ENCODE peak calls at places on chromosomes 4 and X, in eight cellular contexts. One of them, this sample, is unnamed.
A peak's percentile ranks its signal among the peaks of the same experiment; 100 is the strongest.

GRCh38 chr4:94621491-94622080 is 136.2 kb upstream of the BMPR1B start:
- DNase-seq in dorsolateral prefrontal cortex: no peak
- DNase-seq in stomach: no peak
- DNase-seq in H9: no peak
- DNase-seq in progenitor cell of endocrine pancreas: no peak
- DNase-seq in K562: peak; percentile 36
- DNase-seq in epithelial cell of esophagus: peak; percentile 58
- DNase-seq in heart right ventricle: no peak
- DNase-seq in this sample: no peak

GRCh38 chrX:118520206-118520857 is 24.7 kb downstream of the DOCK11 start:
- DNase-seq in dorsolateral prefrontal cortex: no peak
- DNase-seq in stomach: no peak
- DNase-seq in H9: no peak
- DNase-seq in progenitor cell of endocrine pancreas: no peak
- DNase-seq in K562: no peak
- DNase-seq in epithelial cell of esophagus: peak; percentile 40
- DNase-seq in heart right ventricle: no peak
- DNase-seq in this sample: no peak

GRCh38 chr4:3416270-3416669 is 25.5 kb upstream of the HGFAC start:
- DNase-seq in dorsolateral prefrontal cortex: peak; percentile 10
- DNase-seq in stomach: no peak
- DNase-seq in H9: peak; percentile 20
- DNase-seq in progenitor cell of endocrine pancreas: no peak
- DNase-seq in K562: no peak
- DNase-seq in epithelial cell of esophagus: no peak
- DNase-seq in heart right ventricle: no peak
- DNase-seq in this sample: no peak

GRCh38 chr4:87188063-87188462 is 32.4 kb downstream of the KLHL8 start:
- DNase-seq in dorsolateral prefrontal cortex: no peak
- DNase-seq in stomach: no peak
- DNase-seq in H9: no peak
- DNase-seq in progenitor cell of endocrine pancreas: no peak
- DNase-seq in K562: no peak
- DNase-seq in epithelial cell of esophagus: peak; percentile 5
- DNase-seq in heart right ventricle: no peak
- DNase-seq in this sample: no peak

GRCh38 chrX:9498236-9498635 is 33.4 kb downstream of the TBL1X start:
- DNase-seq in dorsolateral prefrontal cortex: no peak
- DNase-seq in stomach: no peak
- DNase-seq in H9: no peak
- DNase-seq in progenitor cell of endocrine pancreas: no peak
- DNase-seq in K562: no peak
- DNase-seq in epithelial cell of esophagus: peak; percentile 54
- DNase-seq in heart right ventricle: no peak
- DNase-seq in this sample: no peak

GRCh38 chr4:94507708-94508107 is 56.0 kb downstream of the PDLIM5 start:
- DNase-seq in dorsolateral prefrontal cortex: no peak
- DNase-seq in stomach: no peak
- DNase-seq in H9: no peak
- DNase-seq in progenitor cell of endocrine pancreas: no peak
- DNase-seq in K562: peak; percentile 43
- DNase-seq in epithelial cell of esophagus: peak; percentile 91
- DNase-seq in heart right ventricle: no peak
- DNase-seq in this sample: no peak

GRCh38 chr4:189785257-189785656 is 155.4 kb upstream of the FRG1 start:
- DNase-seq in dorsolateral prefrontal cortex: no peak
- DNase-seq in stomach: no peak
- DNase-seq in H9: peak; percentile 68
- DNase-seq in progenitor cell of endocrine pancreas: no peak
- DNase-seq in K562: no peak
- DNase-seq in epithelial cell of esophagus: no peak
- DNase-seq in heart right ventricle: no peak
- DNase-seq in this sample: no peak

GRCh38 chrX:144849141-144849540 is 398.2 kb upstream of the SPANXN1 start:
- DNase-seq in dorsolateral prefrontal cortex: no peak
- DNase-seq in stomach: no peak
- DNase-seq in H9: no peak
- DNase-seq in progenitor cell of endocrine pancreas: no peak
- DNase-seq in K562: no peak
- DNase-seq in epithelial cell of esophagus: no peak
- DNase-seq in heart right ventricle: no peak
- DNase-seq in this sample: no peak

GRCh38 chrX:9897761-9898161 is 69.4 kb upstream of the CLDN34 start:
- DNase-seq in dorsolateral prefrontal cortex: no peak
- DNase-seq in stomach: peak; percentile 5
- DNase-seq in H9: no peak
- DNase-seq in progenitor cell of endocrine pancreas: no peak
- DNase-seq in K562: no peak
- DNase-seq in epithelial cell of esophagus: no peak
- DNase-seq in heart right ventricle: no peak
- DNase-seq in this sample: no peak

GRCh38 chr4:115090483-115091075 is 22.8 kb downstream of the NDST4 start:
- DNase-seq in dorsolateral prefrontal cortex: no peak
- DNase-seq in stomach: no peak
- DNase-seq in H9: no peak
- DNase-seq in progenitor cell of endocrine pancreas: no peak
- DNase-seq in K562: peak; percentile 5
- DNase-seq in epithelial cell of esophagus: peak; percentile 42
- DNase-seq in heart right ventricle: no peak
- DNase-seq in this sample: no peak

GRCh38 chr4:187065836-187066235 is 342.2 kb upstream of the FAT1 start:
- DNase-seq in dorsolateral prefrontal cortex: no peak
- DNase-seq in stomach: no peak
- DNase-seq in H9: no peak
- DNase-seq in progenitor cell of endocrine pancreas: no peak
- DNase-seq in K562: no peak
- DNase-seq in epithelial cell of esophagus: no peak
- DNase-seq in heart right ventricle: no peak
- DNase-seq in this sample: no peak

GRCh38 chr4:187065396-187065795 is 341.7 kb upstream of the FAT1 start:
- DNase-seq in dorsolateral prefrontal cortex: no peak
- DNase-seq in stomach: no peak
- DNase-seq in H9: no peak
- DNase-seq in progenitor cell of endocrine pancreas: no peak
- DNase-seq in K562: no peak
- DNase-seq in epithelial cell of esophagus: no peak
- DNase-seq in heart right ventricle: no peak
- DNase-seq in this sample: no peak

GRCh38 chr4:187063251-187063650 is 339.6 kb upstream of the FAT1 start:
- DNase-seq in dorsolateral prefrontal cortex: no peak
- DNase-seq in stomach: no peak
- DNase-seq in H9: no peak
- DNase-seq in progenitor cell of endocrine pancreas: no peak
- DNase-seq in K562: no peak
- DNase-seq in epithelial cell of esophagus: no peak
- DNase-seq in heart right ventricle: no peak
- DNase-seq in this sample: no peak

GRCh38 chr4:187060551-187060950 is 336.9 kb upstream of the FAT1 start:
- DNase-seq in dorsolateral prefrontal cortex: no peak
- DNase-seq in stomach: no peak
- DNase-seq in H9: no peak
- DNase-seq in progenitor cell of endocrine pancreas: no peak
- DNase-seq in K562: no peak
- DNase-seq in epithelial cell of esophagus: no peak
- DNase-seq in heart right ventricle: no peak
- DNase-seq in this sample: no peak

DNA sequence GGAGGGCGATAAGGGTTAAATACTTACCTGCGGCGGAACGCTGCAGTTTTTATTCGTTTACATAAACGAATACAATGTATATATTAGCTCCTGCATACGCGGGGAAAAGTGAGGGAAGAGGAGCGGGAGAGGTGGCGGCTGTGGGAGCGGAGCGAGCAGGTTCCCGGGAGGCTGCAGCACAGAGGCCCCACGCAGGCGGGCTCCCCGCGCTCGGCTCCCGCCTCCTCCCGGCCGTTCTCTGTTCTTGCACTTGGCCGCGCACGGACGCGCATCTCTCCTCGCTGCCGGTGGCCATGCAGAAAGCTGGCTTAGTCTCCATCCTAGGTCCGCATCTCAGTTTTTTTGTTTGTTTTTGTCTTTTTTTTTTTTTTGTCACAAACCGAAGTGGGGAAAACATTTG is 340.4 kb upstream of the FAT1 start:
- DNase-seq in dorsolateral prefrontal cortex: no peak
- DNase-seq in stomach: no peak
- DNase-seq in H9: no peak
- DNase-seq in progenitor cell of endocrine pancreas: no peak
- DNase-seq in K562: no peak
- DNase-seq in epithelial cell of esophagus: no peak
- DNase-seq in heart right ventricle: no peak
- DNase-seq in this sample: no peak
- TF ChIP-seq CTCF in dorsolateral prefrontal cortex: no peak
- TF ChIP-seq CTCF in stomach: no peak
- TF ChIP-seq CTCF in H9: no peak
- TF ChIP-seq CTCF in progenitor cell of endocrine pancreas: no peak
- TF ChIP-seq CTCF in K562: no peak
- TF ChIP-seq CTCF in epithelial cell of esophagus: no peak
- TF ChIP-seq CTCF in heart right ventricle: no peak
- TF ChIP-seq CTCF in this sample: no peak

GRCh38 chr4:17448689-17449088 is 63.2 kb downstream of the QDPR start:
- DNase-seq in dorsolateral prefrontal cortex: no peak
- DNase-seq in stomach: no peak
- DNase-seq in H9: no peak
- DNase-seq in progenitor cell of endocrine pancreas: no peak
- DNase-seq in K562: no peak
- DNase-seq in epithelial cell of esophagus: peak; percentile 68
- DNase-seq in heart right ventricle: no peak
- DNase-seq in this sample: no peak

GRCh38 chr4:17450431-17450830 is 61.5 kb downstream of the QDPR start:
- DNase-seq in dorsolateral prefrontal cortex: no peak
- DNase-seq in stomach: no peak
- DNase-seq in H9: no peak
- DNase-seq in progenitor cell of endocrine pancreas: no peak
- DNase-seq in K562: no peak
- DNase-seq in epithelial cell of esophagus: no peak
- DNase-seq in heart right ventricle: no peak
- DNase-seq in this sample: no peak

GRCh38 chr4:17447056-17447455 is 64.8 kb downstream of the QDPR start:
- DNase-seq in dorsolateral prefrontal cortex: no peak
- DNase-seq in stomach: no peak
- DNase-seq in H9: no peak
- DNase-seq in progenitor cell of endocrine pancreas: no peak
- DNase-seq in K562: no peak
- DNase-seq in epithelial cell of esophagus: peak; percentile 5
- DNase-seq in heart right ventricle: no peak
- DNase-seq in this sample: no peak

GRCh38 chr4:17447675-17448298 is 64.1 kb downstream of the QDPR start:
- DNase-seq in dorsolateral prefrontal cortex: no peak
- DNase-seq in stomach: peak; percentile 33
- DNase-seq in H9: peak; percentile 50
- DNase-seq in progenitor cell of endocrine pancreas: peak; percentile 26
- DNase-seq in K562: peak; percentile 60
- DNase-seq in epithelial cell of esophagus: peak; percentile 78
- DNase-seq in heart right ventricle: no peak
- DNase-seq in this sample: no peak
- TF ChIP-seq CTCF in dorsolateral prefrontal cortex: peak; percentile 65
- TF ChIP-seq CTCF in stomach: peak; percentile 51
- TF ChIP-seq CTCF in H9: peak; percentile 85
- TF ChIP-seq CTCF in progenitor cell of endocrine pancreas: peak; percentile 83
- TF ChIP-seq CTCF in K562: peak; percentile 66
- TF ChIP-seq CTCF in epithelial cell of esophagus: peak; percentile 85
- TF ChIP-seq CTCF in heart right ventricle: peak; percentile 78
- TF ChIP-seq CTCF in this sample: peak; percentile 58

GRCh38 chr4:8393593-8394038 is 46.9 kb downstream of the ACOX3 start:
- DNase-seq in dorsolateral prefrontal cortex: no peak
- DNase-seq in stomach: no peak
- DNase-seq in H9: no peak
- DNase-seq in progenitor cell of endocrine pancreas: no peak
- DNase-seq in K562: no peak
- DNase-seq in epithelial cell of esophagus: peak; percentile 81
- DNase-seq in heart right ventricle: no peak
- DNase-seq in this sample: no peak

GRCh38 chr4:8392591-8393190 is 47.8 kb downstream of the ACOX3 start:
- DNase-seq in dorsolateral prefrontal cortex: no peak
- DNase-seq in stomach: no peak
- DNase-seq in H9: no peak
- DNase-seq in progenitor cell of endocrine pancreas: no peak
- DNase-seq in K562: no peak
- DNase-seq in epithelial cell of esophagus: no peak
- DNase-seq in heart right ventricle: no peak
- DNase-seq in this sample: no peak

GRCh38 chr4:8391071-8391470 is 49.5 kb downstream of the ACOX3 start:
- DNase-seq in dorsolateral prefrontal cortex: no peak
- DNase-seq in stomach: no peak
- DNase-seq in H9: no peak
- DNase-seq in progenitor cell of endocrine pancreas: no peak
- DNase-seq in K562: no peak
- DNase-seq in epithelial cell of esophagus: no peak
- DNase-seq in heart right ventricle: no peak
- DNase-seq in this sample: no peak

GRCh38 chr4:8390604-8391003 is 49.9 kb downstream of the ACOX3 start:
- DNase-seq in dorsolateral prefrontal cortex: no peak
- DNase-seq in stomach: no peak
- DNase-seq in H9: no peak
- DNase-seq in progenitor cell of endocrine pancreas: no peak
- DNase-seq in K562: no peak
- DNase-seq in epithelial cell of esophagus: no peak
- DNase-seq in heart right ventricle: no peak
- DNase-seq in this sample: no peak

DNA sequence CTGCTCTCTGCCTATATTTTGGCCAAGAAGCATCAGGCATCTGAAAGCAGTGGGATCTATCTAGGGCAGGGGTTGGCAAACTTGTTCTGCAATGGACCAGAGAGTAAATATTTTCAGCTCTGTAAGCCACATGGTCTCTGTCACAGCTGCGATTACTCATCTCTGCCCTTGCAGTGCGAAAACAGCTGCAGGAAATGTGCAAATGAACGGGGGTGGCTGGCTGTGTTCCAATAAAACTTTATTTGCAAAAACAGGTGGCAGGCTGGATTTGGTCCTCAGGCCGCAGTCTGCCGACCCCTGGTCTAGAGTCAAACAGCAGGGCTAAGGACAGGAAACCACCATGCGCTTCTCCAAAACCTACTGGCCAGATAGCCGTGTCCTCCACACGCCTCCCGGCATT is 48.6 kb downstream of the ACOX3 start:
- DNase-seq in dorsolateral prefrontal cortex: no peak
- DNase-seq in stomach: no peak
- DNase-seq in H9: no peak
- DNase-seq in progenitor cell of endocrine pancreas: no peak
- DNase-seq in K562: no peak
- DNase-seq in epithelial cell of esophagus: peak; percentile 77
- DNase-seq in heart right ventricle: peak; percentile 43
- DNase-seq in this sample: no peak
- TF ChIP-seq CTCF in dorsolateral prefrontal cortex: no peak
- TF ChIP-seq CTCF in stomach: no peak
- TF ChIP-seq CTCF in H9: no peak
- TF ChIP-seq CTCF in progenitor cell of endocrine pancreas: no peak
- TF ChIP-seq CTCF in K562: no peak
- TF ChIP-seq CTCF in epithelial cell of esophagus: no peak
- TF ChIP-seq CTCF in heart right ventricle: peak; percentile 28
- TF ChIP-seq CTCF in this sample: no peak

GRCh38 chr4:168832746-168833575 is 177.1 kb downstream of the CBR4 start:
- DNase-seq in dorsolateral prefrontal cortex: peak; percentile 47
- DNase-seq in stomach: peak; percentile 27
- DNase-seq in H9: peak; percentile 71
- DNase-seq in progenitor cell of endocrine pancreas: peak; percentile 44
- DNase-seq in K562: no peak
- DNase-seq in epithelial cell of esophagus: peak; percentile 75
- DNase-seq in heart right ventricle: peak; percentile 53
- DNase-seq in this sample: no peak
- TF ChIP-seq CTCF in dorsolateral prefrontal cortex: no peak
- TF ChIP-seq CTCF in stomach: peak; percentile 14
- TF ChIP-seq CTCF in H9: peak; percentile 58
- TF ChIP-seq CTCF in progenitor cell of endocrine pancreas: peak; percentile 41
- TF ChIP-seq CTCF in K562: no peak
- TF ChIP-seq CTCF in epithelial cell of esophagus: no peak
- TF ChIP-seq CTCF in heart right ventricle: peak; percentile 47
- TF ChIP-seq CTCF in this sample: no peak

This sample was measured in CD14-positive monocyte.